ENCODE peak calls at places on chromosomes 7 and 10, in four cellular contexts. One of them, this sample, is unnamed.

GRCh38 chr7:54810401-54810800 is 51.4 kb upstream of the SEC61G start:
- DNase-seq in transverse colon: no peak
- DNase-seq in mesothelial cell of epicardium: no peak
- DNase-seq in psoas muscle: no peak
- DNase-seq in this sample: no peak

GRCh38 chr7:76054129-76055120 is 6.5 kb downstream of the MDH2 start:
- DNase-seq in transverse colon: no peak
- DNase-seq in mesothelial cell of epicardium: no peak
- DNase-seq in psoas muscle: peak; percentile 69
- DNase-seq in this sample: no peak

GRCh38 chr10:28781296-28781695 is 104.0 kb downstream of the BAMBI start:
- DNase-seq in transverse colon: no peak
- DNase-seq in psoas muscle: no peak
- DNase-seq in mesothelial cell of epicardium: no peak
- DNase-seq in this sample: no peak

GRCh38 chr10:66784796-66785195 is 141.0 kb upstream of the LRRTM3 start:
- DNase-seq in transverse colon: no peak
- DNase-seq in psoas muscle: no peak
- DNase-seq in mesothelial cell of epicardium: no peak
- DNase-seq in this sample: no peak

GRCh38 chr7:37359662-37360444 is 88.8 kb downstream of the ELMO1 start:
- DNase-seq in mesothelial cell of epicardium: no peak
- DNase-seq in psoas muscle: no peak
- DNase-seq in transverse colon: no peak
- DNase-seq in this sample: no peak

GRCh38 chr7:22438994-22439393 is 61.0 kb downstream of the STEAP1B start:
- DNase-seq in transverse colon: no peak
- DNase-seq in mesothelial cell of epicardium: no peak
- DNase-seq in psoas muscle: no peak
- DNase-seq in this sample: no peak

GRCh38 chr10:72946963-72947362 is 7.6 kb downstream of the PLA2G12B start:
- DNase-seq in transverse colon: no peak
- DNase-seq in mesothelial cell of epicardium: no peak
- DNase-seq in psoas muscle: no peak
- DNase-seq in this sample: no peak

GRCh38 chr10:74213571-74214162 is 62.6 kb downstream of the ADK start:
- DNase-seq in transverse colon: peak; percentile 25
- DNase-seq in mesothelial cell of epicardium: no peak
- DNase-seq in psoas muscle: peak; percentile 20
- DNase-seq in this sample: no peak

GRCh38 chr10:2895616-2896196 is 171.6 kb upstream of the PFKP start:
- DNase-seq in psoas muscle: no peak
- DNase-seq in transverse colon: no peak
- DNase-seq in mesothelial cell of epicardium: no peak
- DNase-seq in this sample: no peak

GRCh38 chr7:1331576-1332467 is 99.2 kb downstream of the UNCX start:
- DNase-seq in transverse colon: no peak
- DNase-seq in psoas muscle: peak; percentile 5
- DNase-seq in mesothelial cell of epicardium: no peak
- DNase-seq in this sample: no peak

GRCh38 chr10:126243976-126244375 is 144.3 kb downstream of the ADAM12 start:
- DNase-seq in transverse colon: no peak
- DNase-seq in mesothelial cell of epicardium: no peak
- DNase-seq in psoas muscle: no peak
- DNase-seq in this sample: peak; percentile 100

GRCh38 chr10:117449636-117450035 is 74.4 kb upstream of the PDZD8 start:
- DNase-seq in psoas muscle: no peak
- DNase-seq in mesothelial cell of epicardium: no peak
- DNase-seq in transverse colon: no peak
- DNase-seq in this sample: no peak

GRCh38 chr7:155467846-155468821 is 10.2 kb downstream of the EN2 start:
- DNase-seq in transverse colon: no peak
- DNase-seq in mesothelial cell of epicardium: no peak
- DNase-seq in psoas muscle: no peak
- DNase-seq in this sample: no peak

GRCh38 chr10:79274279-79275104 is 72.8 kb upstream of the PPIF start:
- DNase-seq in psoas muscle: peak; percentile 90
- DNase-seq in transverse colon: peak; percentile 64
- DNase-seq in mesothelial cell of epicardium: no peak
- DNase-seq in this sample: no peak

GRCh38 chr7:116687801-116688201 is 15.8 kb downstream of the MET start:
- DNase-seq in psoas muscle: no peak
- DNase-seq in transverse colon: no peak
- DNase-seq in mesothelial cell of epicardium: no peak
- DNase-seq in this sample: no peak

GRCh38 chr7:120865191-120865976 is 7.4 kb upstream of the TSPAN12 start:
- DNase-seq in psoas muscle: no peak
- DNase-seq in mesothelial cell of epicardium: no peak
- DNase-seq in transverse colon: no peak
- DNase-seq in this sample: no peak

GRCh38 chr7:26694713-26695112 is 169.7 kb downstream of the SKAP2 start:
- DNase-seq in transverse colon: no peak
- DNase-seq in psoas muscle: no peak
- DNase-seq in mesothelial cell of epicardium: no peak
- DNase-seq in this sample: no peak

GRCh38 chr7:151631149-151631967 is 111.7 kb upstream of the RHEB start:
- DNase-seq in transverse colon: no peak
- DNase-seq in mesothelial cell of epicardium: peak; percentile 42
- DNase-seq in psoas muscle: no peak
- DNase-seq in this sample: no peak

GRCh38 chr7:37511852-37512377 is 63.3 kb upstream of the ELMO1 start:
- DNase-seq in psoas muscle: no peak
- DNase-seq in transverse colon: no peak
- DNase-seq in mesothelial cell of epicardium: no peak
- DNase-seq in this sample: no peak

GRCh38 chr7:150373049-150373801 is 4.6 kb downstream of the REPIN1 start:
- DNase-seq in transverse colon: peak; percentile 66
- DNase-seq in psoas muscle: no peak
- DNase-seq in mesothelial cell of epicardium: no peak
- DNase-seq in this sample: no peak

GRCh38 chr7:6558837-6559236 is 7.6 kb upstream of the GRID2IP start:
- DNase-seq in psoas muscle: no peak
- DNase-seq in mesothelial cell of epicardium: no peak
- DNase-seq in transverse colon: peak; percentile 29
- DNase-seq in this sample: no peak

GRCh38 chr7:75772081-75773077 is at the start of gene CCL26:
- DNase-seq in psoas muscle: peak; percentile 60
- DNase-seq in mesothelial cell of epicardium: no peak
- DNase-seq in transverse colon: peak; percentile 35
- DNase-seq in this sample: peak; percentile 40

GRCh38 chr7:129919492-129919891 is 33.3 kb downstream of the UBE2H start:
- DNase-seq in transverse colon: no peak
- DNase-seq in psoas muscle: no peak
- DNase-seq in mesothelial cell of epicardium: no peak
- DNase-seq in this sample: no peak

GRCh38 chr7:45898241-45898640 is 10.0 kb downstream of the IGFBP1 start:
- DNase-seq in transverse colon: no peak
- DNase-seq in mesothelial cell of epicardium: no peak
- DNase-seq in psoas muscle: no peak
- DNase-seq in this sample: no peak

GRCh38 chr10:116602648-116603400 is 12.1 kb downstream of the PNLIPRP1 start:
- DNase-seq in mesothelial cell of epicardium: no peak
- DNase-seq in psoas muscle: no peak
- DNase-seq in transverse colon: no peak
- DNase-seq in this sample: no peak

GRCh38 chr10:128854965-128855364 is 612.1 kb upstream of the MGMT start:
- DNase-seq in psoas muscle: peak; percentile 77
- DNase-seq in mesothelial cell of epicardium: peak; percentile 40
- DNase-seq in transverse colon: peak; percentile 75
- DNase-seq in this sample: no peak

GRCh38 chr10:46992794-46993552 is 81.7 kb downstream of the PTPN20 start:
- DNase-seq in transverse colon: peak; percentile 25
- DNase-seq in psoas muscle: peak; percentile 34
- DNase-seq in mesothelial cell of epicardium: no peak
- DNase-seq in this sample: no peak

GRCh38 chr7:95828824-95829428 is 56.6 kb downstream of the DYNC1I1 start:
- DNase-seq in mesothelial cell of epicardium: no peak
- DNase-seq in psoas muscle: no peak
- DNase-seq in transverse colon: no peak
- DNase-seq in this sample: no peak

DNA sequence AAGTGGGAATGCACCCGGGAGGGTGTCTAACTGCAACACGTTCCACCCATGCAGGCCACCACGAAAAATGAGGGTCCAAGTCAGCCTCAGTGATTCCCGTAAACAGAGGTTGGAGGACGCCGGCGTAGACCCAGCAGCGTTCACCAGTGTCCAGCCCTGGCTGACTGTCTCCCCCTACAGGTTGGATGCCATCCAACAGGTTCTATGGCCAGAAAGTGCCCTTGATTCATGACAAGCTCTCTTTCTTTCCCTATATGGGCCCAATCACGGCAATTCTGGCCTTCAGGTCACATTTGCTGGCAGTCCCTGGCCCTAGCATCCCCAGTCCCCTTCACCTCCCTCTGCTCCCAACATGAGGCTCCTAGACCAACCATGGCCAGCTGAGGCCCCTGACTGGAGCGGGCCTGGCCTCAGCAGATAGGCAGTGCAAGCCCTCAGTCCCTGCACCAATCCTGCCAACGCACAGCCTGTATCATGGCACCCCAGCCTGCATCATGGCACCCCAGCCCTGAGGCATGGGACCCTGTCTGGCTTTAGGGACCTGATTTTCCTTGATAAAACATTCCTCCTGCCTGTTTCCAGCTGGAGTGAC is 227.4 kb downstream of the GRID1 start:
- DNase-seq in mesothelial cell of epicardium: no peak
- DNase-seq in transverse colon: no peak
- DNase-seq in psoas muscle: no peak
- DNase-seq in this sample: no peak
- TF ChIP-seq CTCF in mesothelial cell of epicardium: peak; percentile 66
- TF ChIP-seq CTCF in transverse colon: peak; percentile 28
- TF ChIP-seq CTCF in psoas muscle: peak; percentile 39
- TF ChIP-seq CTCF in this sample: no peak

GRCh38 chr7:14886533-14886932 is 16.0 kb downstream of the DGKB start:
- DNase-seq in psoas muscle: no peak
- DNase-seq in mesothelial cell of epicardium: no peak
- DNase-seq in transverse colon: no peak
- DNase-seq in this sample: no peak
- TF ChIP-seq CTCF in psoas muscle: no peak
- TF ChIP-seq CTCF in mesothelial cell of epicardium: no peak
- TF ChIP-seq CTCF in transverse colon: no peak
- TF ChIP-seq CTCF in this sample: no peak

DNA sequence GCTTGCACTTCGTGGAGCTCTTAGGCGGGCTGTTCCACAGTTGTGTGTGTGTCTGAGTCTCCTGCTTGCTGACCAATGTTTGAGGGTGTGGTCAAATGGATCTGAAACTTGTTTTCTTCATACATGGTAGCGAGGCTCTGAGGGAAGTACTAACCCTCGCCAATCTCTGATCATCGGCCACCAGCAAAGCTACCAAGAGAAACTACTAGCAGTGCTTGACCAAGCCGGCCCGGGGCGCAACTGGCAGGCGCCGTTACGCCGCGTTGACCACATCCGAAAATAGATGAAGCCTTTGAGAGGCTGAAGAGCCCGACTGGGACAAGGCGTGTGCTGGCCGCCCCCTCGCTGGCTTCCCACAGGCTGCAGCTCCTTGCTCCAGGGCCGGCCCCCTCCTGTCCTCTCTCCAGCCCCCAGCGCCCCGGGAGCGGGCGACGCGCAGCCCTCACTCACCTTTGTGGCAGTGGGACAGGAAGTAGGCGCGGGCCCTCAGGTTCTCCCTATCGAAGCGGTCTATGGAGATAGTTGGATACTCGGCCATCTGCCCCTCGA is 370 bp downstream of the DCLRE1C start:
- DNase-seq in mesothelial cell of epicardium: peak; percentile 29
- DNase-seq in transverse colon: peak; percentile 61
- DNase-seq in psoas muscle: peak; percentile 57
- DNase-seq in this sample: no peak
- TF ChIP-seq CTCF in mesothelial cell of epicardium: no peak
- TF ChIP-seq CTCF in transverse colon: no peak
- TF ChIP-seq CTCF in psoas muscle: peak; percentile 13
- TF ChIP-seq CTCF in this sample: peak; percentile 10

DNA sequence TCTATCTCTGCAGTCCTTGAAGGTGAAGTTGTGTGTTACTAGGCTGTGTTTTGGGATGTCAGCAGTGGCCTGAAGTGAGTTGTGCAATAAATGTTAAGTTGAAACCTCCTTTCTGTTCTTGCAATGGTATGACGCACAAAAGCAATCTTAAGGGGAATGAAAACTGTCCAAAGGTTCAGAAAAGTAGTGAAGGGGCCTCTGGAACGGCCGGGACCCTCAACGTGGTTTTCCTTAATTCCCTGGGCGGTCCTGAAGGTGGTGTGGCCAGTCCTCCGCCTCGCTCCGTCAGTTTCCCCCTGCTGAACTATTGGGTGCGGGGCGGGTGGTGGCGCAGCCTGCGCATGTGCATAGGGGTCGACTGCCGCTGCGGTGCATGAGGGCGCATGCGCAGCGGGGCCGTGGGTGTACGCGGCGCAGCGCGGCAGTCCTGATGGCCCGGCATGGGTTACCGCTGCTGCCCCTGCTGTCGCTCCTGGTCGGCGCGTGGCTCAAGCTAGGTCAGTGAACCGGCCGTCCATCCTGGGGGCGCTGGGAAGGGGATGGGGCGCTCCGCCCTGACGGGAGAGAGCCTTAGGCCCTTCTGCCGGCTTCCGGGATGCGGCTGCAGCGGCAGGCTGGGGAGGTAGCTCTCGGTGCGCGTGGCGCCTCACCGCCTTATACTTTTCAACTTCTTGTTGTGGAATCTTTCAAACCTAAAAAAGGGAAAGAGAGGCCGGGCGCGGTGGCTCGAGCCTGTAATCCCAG is at the start of gene SUMF2:
- DNase-seq in mesothelial cell of epicardium: peak; percentile 90
- DNase-seq in psoas muscle: peak; percentile 93
- DNase-seq in transverse colon: peak; percentile 93
- DNase-seq in this sample: no peak
- TF ChIP-seq CTCF in mesothelial cell of epicardium: no peak
- TF ChIP-seq CTCF in psoas muscle: no peak
- TF ChIP-seq CTCF in transverse colon: peak; percentile 29
- TF ChIP-seq CTCF in this sample: peak; percentile 19

GRCh38 chr7:48101880-48102448 is 12.9 kb downstream of the UPP1 start:
- DNase-seq in transverse colon: no peak
- DNase-seq in psoas muscle: no peak
- DNase-seq in mesothelial cell of epicardium: no peak
- DNase-seq in this sample: no peak
- TF ChIP-seq CTCF in transverse colon: peak; percentile 11
- TF ChIP-seq CTCF in psoas muscle: peak; percentile 5
- TF ChIP-seq CTCF in mesothelial cell of epicardium: no peak
- TF ChIP-seq CTCF in this sample: peak; percentile 13

GRCh38 chr10:21499910-21500577 is 25.4 kb downstream of the SKIDA1 start:
- DNase-seq in psoas muscle: peak; percentile 32
- DNase-seq in mesothelial cell of epicardium: no peak
- DNase-seq in transverse colon: no peak
- DNase-seq in this sample: no peak
- TF ChIP-seq CTCF in psoas muscle: no peak
- TF ChIP-seq CTCF in mesothelial cell of epicardium: no peak
- TF ChIP-seq CTCF in transverse colon: no peak
- TF ChIP-seq CTCF in this sample: no peak

This sample was measured in AG04449.